ENCODE peak calls at places on chromosomes 4 and X, in nine cellular contexts. One of them, this sample, is unnamed. For H3K36me3, the result is how much of the 10 kb centered on the place peaks cover.

GRCh38 chr4:128528793-128529553 is 241.4 kb upstream of the PGRMC2 start:
- DNase-seq in upper lobe of right lung: no peak
- DNase-seq in HCT116: peak
- DNase-seq in endothelial cell of umbilical vein: peak
- DNase-seq in suprapubic skin: no peak
- DNase-seq in heart right ventricle: no peak
- DNase-seq in breast epithelium: peak
- DNase-seq in IMR-90: peak
- DNase-seq in cardiac muscle cell: peak
- DNase-seq in this sample: no peak

GRCh38 chr4:145195167-145195952 is 15.0 kb upstream of the OTUD4 start:
- DNase-seq in endothelial cell of umbilical vein: no peak
- DNase-seq in HCT116: peak
- DNase-seq in suprapubic skin: no peak
- DNase-seq in IMR-90: no peak
- DNase-seq in heart right ventricle: no peak
- DNase-seq in upper lobe of right lung: no peak
- DNase-seq in cardiac muscle cell: no peak
- DNase-seq in breast epithelium: no peak
- DNase-seq in this sample: no peak

GRCh38 chr4:141933978-141934377 is 297.6 kb downstream of the IL15 start:
- DNase-seq in IMR-90: peak
- DNase-seq in HCT116: no peak
- DNase-seq in upper lobe of right lung: no peak
- DNase-seq in cardiac muscle cell: no peak
- DNase-seq in suprapubic skin: no peak
- DNase-seq in endothelial cell of umbilical vein: no peak
- DNase-seq in breast epithelium: no peak
- DNase-seq in heart right ventricle: no peak
- DNase-seq in this sample: no peak

GRCh38 chrX:49172280-49172780 is 632 bp downstream of the PLP2 start:
- DNase-seq in IMR-90: peak
- DNase-seq in HCT116: no peak
- DNase-seq in cardiac muscle cell: peak
- DNase-seq in suprapubic skin: peak
- DNase-seq in heart right ventricle: peak
- DNase-seq in endothelial cell of umbilical vein: peak
- DNase-seq in breast epithelium: peak
- DNase-seq in upper lobe of right lung: peak
- DNase-seq in this sample: peak

GRCh38 chr4:99586322-99586721 is 11.7 kb downstream of the MTTP start:
- DNase-seq in heart right ventricle: no peak
- DNase-seq in IMR-90: no peak
- DNase-seq in cardiac muscle cell: no peak
- DNase-seq in upper lobe of right lung: no peak
- DNase-seq in breast epithelium: no peak
- DNase-seq in HCT116: no peak
- DNase-seq in endothelial cell of umbilical vein: no peak
- DNase-seq in suprapubic skin: no peak
- DNase-seq in this sample: no peak

GRCh38 chr4:80074651-80075050 is 1.6 kb upstream of the ANTXR2 start:
- DNase-seq in upper lobe of right lung: no peak
- DNase-seq in IMR-90: no peak
- DNase-seq in suprapubic skin: no peak
- DNase-seq in breast epithelium: no peak
- DNase-seq in heart right ventricle: no peak
- DNase-seq in endothelial cell of umbilical vein: no peak
- DNase-seq in cardiac muscle cell: no peak
- DNase-seq in HCT116: no peak
- DNase-seq in this sample: no peak

GRCh38 chrX:133497356-133497755 is 82.1 kb upstream of the GPC4 start:
- DNase-seq in upper lobe of right lung: no peak
- DNase-seq in suprapubic skin: no peak
- DNase-seq in breast epithelium: no peak
- DNase-seq in IMR-90: no peak
- DNase-seq in cardiac muscle cell: no peak
- DNase-seq in HCT116: no peak
- DNase-seq in endothelial cell of umbilical vein: no peak
- DNase-seq in heart right ventricle: no peak
- DNase-seq in this sample: no peak

GRCh38 chr4:54588404-54588803 is 69.4 kb upstream of the KIT start:
- DNase-seq in breast epithelium: no peak
- DNase-seq in HCT116: no peak
- DNase-seq in IMR-90: peak
- DNase-seq in heart right ventricle: no peak
- DNase-seq in upper lobe of right lung: no peak
- DNase-seq in suprapubic skin: no peak
- DNase-seq in endothelial cell of umbilical vein: no peak
- DNase-seq in cardiac muscle cell: no peak
- DNase-seq in this sample: no peak

GRCh38 chr4:5365071-5366008 is 314.1 kb downstream of the STK32B start:
- DNase-seq in heart right ventricle: no peak
- DNase-seq in breast epithelium: peak
- DNase-seq in endothelial cell of umbilical vein: peak
- DNase-seq in HCT116: peak
- DNase-seq in cardiac muscle cell: no peak
- DNase-seq in IMR-90: peak
- DNase-seq in upper lobe of right lung: no peak
- DNase-seq in suprapubic skin: peak
- DNase-seq in this sample: no peak

GRCh38 chrX:134374910-134375309 is 85.1 kb upstream of the HPRT1 start:
- DNase-seq in HCT116: no peak
- DNase-seq in upper lobe of right lung: no peak
- DNase-seq in heart right ventricle: no peak
- DNase-seq in cardiac muscle cell: no peak
- DNase-seq in endothelial cell of umbilical vein: peak
- DNase-seq in IMR-90: no peak
- DNase-seq in suprapubic skin: no peak
- DNase-seq in breast epithelium: no peak
- DNase-seq in this sample: no peak

GRCh38 chr4:21593268-21594002 is 355.1 kb downstream of the KCNIP4 start:
- DNase-seq in upper lobe of right lung: no peak
- DNase-seq in HCT116: no peak
- DNase-seq in endothelial cell of umbilical vein: no peak
- DNase-seq in cardiac muscle cell: no peak
- DNase-seq in suprapubic skin: no peak
- DNase-seq in breast epithelium: no peak
- DNase-seq in IMR-90: no peak
- DNase-seq in heart right ventricle: no peak
- DNase-seq in this sample: no peak

GRCh38 chr4:14234330-14234729 is 606.8 kb upstream of the BOD1L1 start:
- DNase-seq in endothelial cell of umbilical vein: no peak
- DNase-seq in breast epithelium: no peak
- DNase-seq in IMR-90: no peak
- DNase-seq in heart right ventricle: no peak
- DNase-seq in suprapubic skin: no peak
- DNase-seq in upper lobe of right lung: no peak
- DNase-seq in cardiac muscle cell: no peak
- DNase-seq in HCT116: no peak
- DNase-seq in this sample: no peak

GRCh38 chrX:70168238-70169188 is 8.8 kb upstream of the DGAT2L6 start:
- DNase-seq in IMR-90: peak
- DNase-seq in breast epithelium: no peak
- DNase-seq in cardiac muscle cell: peak
- DNase-seq in heart right ventricle: no peak
- DNase-seq in endothelial cell of umbilical vein: peak
- DNase-seq in suprapubic skin: no peak
- DNase-seq in upper lobe of right lung: no peak
- DNase-seq in HCT116: peak
- DNase-seq in this sample: no peak

GRCh38 chr4:138910201-138910913 is 105.2 kb upstream of the NOCT start:
- DNase-seq in suprapubic skin: no peak
- DNase-seq in heart right ventricle: no peak
- DNase-seq in upper lobe of right lung: no peak
- DNase-seq in HCT116: no peak
- DNase-seq in cardiac muscle cell: no peak
- DNase-seq in breast epithelium: no peak
- DNase-seq in IMR-90: peak
- DNase-seq in endothelial cell of umbilical vein: no peak
- DNase-seq in this sample: no peak

GRCh38 chr4:146545102-146545501 is 23.4 kb upstream of the SLC10A7 start:
- DNase-seq in heart right ventricle: no peak
- DNase-seq in HCT116: no peak
- DNase-seq in endothelial cell of umbilical vein: peak
- DNase-seq in breast epithelium: no peak
- DNase-seq in cardiac muscle cell: peak
- DNase-seq in suprapubic skin: no peak
- DNase-seq in upper lobe of right lung: no peak
- DNase-seq in IMR-90: peak
- DNase-seq in this sample: no peak

GRCh38 chr4:7763788-7764187 is 175.9 kb downstream of the AFAP1 start:
- DNase-seq in HCT116: no peak
- DNase-seq in suprapubic skin: no peak
- DNase-seq in endothelial cell of umbilical vein: peak
- DNase-seq in breast epithelium: no peak
- DNase-seq in IMR-90: peak
- DNase-seq in upper lobe of right lung: no peak
- DNase-seq in heart right ventricle: no peak
- DNase-seq in cardiac muscle cell: no peak
- DNase-seq in this sample: no peak

DNA sequence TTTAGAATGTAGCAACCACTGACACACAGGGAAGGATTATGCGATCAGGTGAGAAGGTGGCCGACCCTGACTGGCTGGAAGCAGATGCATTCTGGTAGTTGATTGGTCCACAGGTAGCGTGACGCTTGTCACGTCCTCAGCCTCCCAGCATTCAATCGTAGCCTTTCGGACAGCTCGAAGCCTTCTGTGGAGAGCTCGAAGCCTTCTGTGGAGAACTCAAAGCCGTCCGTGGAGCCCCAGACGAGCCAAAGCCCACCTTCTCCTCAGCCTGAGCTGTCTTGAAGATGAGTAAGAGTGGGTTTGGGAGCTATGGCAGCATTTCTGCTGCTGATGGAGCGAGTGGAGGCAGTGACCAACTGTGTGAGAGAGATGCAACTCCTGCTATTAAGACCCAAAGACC is 319 bp downstream of the RPA4 start:
- DNase-seq in IMR-90: no peak
- DNase-seq in breast epithelium: no peak
- DNase-seq in heart right ventricle: no peak
- DNase-seq in cardiac muscle cell: no peak
- DNase-seq in endothelial cell of umbilical vein: no peak
- DNase-seq in upper lobe of right lung: no peak
- DNase-seq in HCT116: no peak
- DNase-seq in suprapubic skin: no peak
- DNase-seq in this sample: no peak
- H3K27ac ChIP-seq in IMR-90: no peak
- H3K27ac ChIP-seq in breast epithelium: no peak
- H3K27ac ChIP-seq in heart right ventricle: no peak
- H3K27ac ChIP-seq in cardiac muscle cell: no peak
- H3K27ac ChIP-seq in endothelial cell of umbilical vein: no peak
- H3K27ac ChIP-seq in upper lobe of right lung: no peak
- H3K27ac ChIP-seq in HCT116: no peak
- H3K27ac ChIP-seq in suprapubic skin: no peak
- H3K27ac ChIP-seq in this sample: no peak

GRCh38 chr4:87387237-87387636 is 3.8 kb downstream of the HSD17B11 start:
- DNase-seq in HCT116: no peak
- DNase-seq in endothelial cell of umbilical vein: no peak
- DNase-seq in suprapubic skin: no peak
- DNase-seq in cardiac muscle cell: no peak
- DNase-seq in IMR-90: no peak
- DNase-seq in heart right ventricle: no peak
- DNase-seq in upper lobe of right lung: no peak
- DNase-seq in breast epithelium: no peak
- DNase-seq in this sample: no peak
- H3K36me3 ChIP-seq in HCT116: under half
- H3K36me3 ChIP-seq in endothelial cell of umbilical vein: under half
- H3K36me3 ChIP-seq in suprapubic skin: under half
- H3K36me3 ChIP-seq in cardiac muscle cell: under half
- H3K36me3 ChIP-seq in IMR-90: under half
- H3K36me3 ChIP-seq in heart right ventricle: under half
- H3K36me3 ChIP-seq in upper lobe of right lung: under half
- H3K36me3 ChIP-seq in breast epithelium: under half
- H3K36me3 ChIP-seq in this sample: under half

GRCh38 chr4:159222158-159222557 is 119.3 kb downstream of the RAPGEF2 start:
- DNase-seq in breast epithelium: no peak
- DNase-seq in suprapubic skin: no peak
- DNase-seq in heart right ventricle: no peak
- DNase-seq in cardiac muscle cell: no peak
- DNase-seq in IMR-90: no peak
- DNase-seq in upper lobe of right lung: no peak
- DNase-seq in HCT116: no peak
- DNase-seq in endothelial cell of umbilical vein: no peak
- DNase-seq in this sample: no peak
- TF ChIP-seq CTCF in breast epithelium: no peak
- TF ChIP-seq CTCF in suprapubic skin: no peak
- TF ChIP-seq CTCF in heart right ventricle: no peak
- TF ChIP-seq CTCF in cardiac muscle cell: no peak
- TF ChIP-seq CTCF in IMR-90: no peak
- TF ChIP-seq CTCF in upper lobe of right lung: no peak
- TF ChIP-seq CTCF in HCT116: no peak
- TF ChIP-seq CTCF in endothelial cell of umbilical vein: no peak
- TF ChIP-seq CTCF in this sample: no peak

GRCh38 chrX:35285289-35285962 is 342.8 kb downstream of the FAM47B start:
- DNase-seq in endothelial cell of umbilical vein: no peak
- DNase-seq in upper lobe of right lung: no peak
- DNase-seq in IMR-90: no peak
- DNase-seq in cardiac muscle cell: no peak
- DNase-seq in HCT116: no peak
- DNase-seq in suprapubic skin: no peak
- DNase-seq in heart right ventricle: no peak
- DNase-seq in breast epithelium: no peak
- DNase-seq in this sample: no peak

GRCh38 chrX:35291013-35291412 is 348.4 kb downstream of the FAM47B start:
- DNase-seq in upper lobe of right lung: no peak
- DNase-seq in breast epithelium: no peak
- DNase-seq in suprapubic skin: no peak
- DNase-seq in cardiac muscle cell: no peak
- DNase-seq in heart right ventricle: no peak
- DNase-seq in endothelial cell of umbilical vein: no peak
- DNase-seq in IMR-90: no peak
- DNase-seq in HCT116: no peak
- DNase-seq in this sample: no peak

GRCh38 chrX:35288657-35289056 is 346.1 kb downstream of the FAM47B start:
- DNase-seq in heart right ventricle: no peak
- DNase-seq in IMR-90: no peak
- DNase-seq in cardiac muscle cell: no peak
- DNase-seq in HCT116: no peak
- DNase-seq in upper lobe of right lung: no peak
- DNase-seq in suprapubic skin: no peak
- DNase-seq in endothelial cell of umbilical vein: no peak
- DNase-seq in breast epithelium: no peak
- DNase-seq in this sample: no peak

GRCh38 chrX:35292522-35292921 is 349.9 kb downstream of the FAM47B start:
- DNase-seq in suprapubic skin: no peak
- DNase-seq in heart right ventricle: no peak
- DNase-seq in endothelial cell of umbilical vein: no peak
- DNase-seq in upper lobe of right lung: no peak
- DNase-seq in cardiac muscle cell: no peak
- DNase-seq in breast epithelium: no peak
- DNase-seq in IMR-90: no peak
- DNase-seq in HCT116: no peak
- DNase-seq in this sample: no peak

DNA sequence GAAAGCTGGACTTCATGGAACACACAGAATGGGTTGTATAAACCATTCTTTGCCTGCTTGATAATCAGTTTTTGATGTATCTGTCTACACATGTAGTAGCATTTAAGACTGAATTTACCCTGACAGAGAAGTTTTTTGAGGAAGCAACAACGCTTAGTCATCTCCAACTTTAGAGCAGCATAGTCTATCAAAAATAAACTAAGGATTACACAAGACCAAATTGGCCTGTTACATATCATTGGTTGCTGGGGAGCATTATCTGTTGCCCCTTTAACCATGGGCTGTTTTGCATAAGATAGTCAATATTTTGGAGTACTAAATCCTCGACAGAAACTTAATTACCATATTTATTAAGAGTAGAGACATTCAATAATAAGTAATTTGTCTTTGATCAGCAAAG is 347.4 kb downstream of the FAM47B start:
- DNase-seq in heart right ventricle: no peak
- DNase-seq in HCT116: no peak
- DNase-seq in suprapubic skin: no peak
- DNase-seq in endothelial cell of umbilical vein: no peak
- DNase-seq in upper lobe of right lung: no peak
- DNase-seq in breast epithelium: no peak
- DNase-seq in IMR-90: no peak
- DNase-seq in cardiac muscle cell: no peak
- DNase-seq in this sample: no peak
- H3K27ac ChIP-seq in heart right ventricle: no peak
- H3K27ac ChIP-seq in HCT116: no peak
- H3K27ac ChIP-seq in suprapubic skin: no peak
- H3K27ac ChIP-seq in endothelial cell of umbilical vein: no peak
- H3K27ac ChIP-seq in upper lobe of right lung: no peak
- H3K27ac ChIP-seq in breast epithelium: no peak
- H3K27ac ChIP-seq in IMR-90: no peak
- H3K27ac ChIP-seq in cardiac muscle cell: no peak
- H3K27ac ChIP-seq in this sample: no peak